ENCODE peak calls at places on chromosomes 1 and 21, in seven cellular contexts. One of them, this sample, is unnamed.

GRCh38 chr1:15620155-15620545 is 2.9 kb downstream of the DDI2 start:
- DNase-seq in GM23248: peak
- DNase-seq in activated naive CD8-positive, alpha-beta T cell treated with anti-CD3 and anti-CD28 coated beads, Interleukin-2, amount 50 U/mL, for 16 hours: no peak
- DNase-seq in EH: peak
- DNase-seq in RWPE1: peak
- DNase-seq in right lobe of liver: no peak
- DNase-seq in tibial artery: no peak
- DNase-seq in this sample: peak

GRCh38 chr21:46151989-46152938 is 3.1 kb downstream of the FTCD start:
- DNase-seq in GM23248: no peak
- DNase-seq in activated naive CD8-positive, alpha-beta T cell treated with anti-CD3 and anti-CD28 coated beads, Interleukin-2, amount 50 U/mL, for 16 hours: no peak
- DNase-seq in EH: no peak
- DNase-seq in RWPE1: no peak
- DNase-seq in right lobe of liver: peak
- DNase-seq in tibial artery: no peak
- DNase-seq in this sample: no peak

GRCh38 chr21:41506526-41507520 is 1.1 kb downstream of the TMPRSS2 start:
- DNase-seq in GM23248: peak
- DNase-seq in activated naive CD8-positive, alpha-beta T cell treated with anti-CD3 and anti-CD28 coated beads, Interleukin-2, amount 50 U/mL, for 16 hours: no peak
- DNase-seq in EH: no peak
- DNase-seq in RWPE1: no peak
- DNase-seq in right lobe of liver: peak
- DNase-seq in tibial artery: no peak
- DNase-seq in this sample: no peak

GRCh38 chr21:35252831-35253230 is 203.7 kb upstream of the RUNX1 start:
- DNase-seq in GM23248: peak
- DNase-seq in activated naive CD8-positive, alpha-beta T cell treated with anti-CD3 and anti-CD28 coated beads, Interleukin-2, amount 50 U/mL, for 16 hours: no peak
- DNase-seq in EH: peak
- DNase-seq in RWPE1: no peak
- DNase-seq in right lobe of liver: no peak
- DNase-seq in tibial artery: no peak
- DNase-seq in this sample: no peak

GRCh38 chr1:149962039-149962647 is 25.5 kb upstream of the MTMR11 start:
- DNase-seq in GM23248: peak
- DNase-seq in activated naive CD8-positive, alpha-beta T cell treated with anti-CD3 and anti-CD28 coated beads, Interleukin-2, amount 50 U/mL, for 16 hours: no peak
- DNase-seq in EH: peak
- DNase-seq in RWPE1: peak
- DNase-seq in right lobe of liver: no peak
- DNase-seq in tibial artery: no peak
- DNase-seq in this sample: peak

GRCh38 chr1:175824079-175824478 is 80.7 kb upstream of the TNR start:
- DNase-seq in GM23248: no peak
- DNase-seq in activated naive CD8-positive, alpha-beta T cell treated with anti-CD3 and anti-CD28 coated beads, Interleukin-2, amount 50 U/mL, for 16 hours: no peak
- DNase-seq in EH: no peak
- DNase-seq in RWPE1: no peak
- DNase-seq in right lobe of liver: no peak
- DNase-seq in tibial artery: no peak
- DNase-seq in this sample: peak

GRCh38 chr1:214584805-214585766 is 17.9 kb upstream of the CENPF start:
- DNase-seq in GM23248: peak
- DNase-seq in activated naive CD8-positive, alpha-beta T cell treated with anti-CD3 and anti-CD28 coated beads, Interleukin-2, amount 50 U/mL, for 16 hours: no peak
- DNase-seq in EH: peak
- DNase-seq in RWPE1: peak
- DNase-seq in right lobe of liver: no peak
- DNase-seq in tibial artery: no peak
- DNase-seq in this sample: peak

GRCh38 chr1:222889445-222889844 is 74.6 kb downstream of the DISP1 start:
- DNase-seq in GM23248: peak
- DNase-seq in activated naive CD8-positive, alpha-beta T cell treated with anti-CD3 and anti-CD28 coated beads, Interleukin-2, amount 50 U/mL, for 16 hours: no peak
- DNase-seq in EH: peak
- DNase-seq in RWPE1: no peak
- DNase-seq in right lobe of liver: no peak
- DNase-seq in tibial artery: no peak
- DNase-seq in this sample: no peak

GRCh38 chr1:2073382-2074230 is 23.4 kb downstream of the PRKCZ start:
- DNase-seq in GM23248: peak
- DNase-seq in activated naive CD8-positive, alpha-beta T cell treated with anti-CD3 and anti-CD28 coated beads, Interleukin-2, amount 50 U/mL, for 16 hours: no peak
- DNase-seq in EH: peak
- DNase-seq in RWPE1: no peak
- DNase-seq in right lobe of liver: no peak
- DNase-seq in tibial artery: no peak
- DNase-seq in this sample: no peak

GRCh38 chr1:171742577-171742922 is 685 bp upstream of the VAMP4 start:
- DNase-seq in GM23248: peak
- DNase-seq in activated naive CD8-positive, alpha-beta T cell treated with anti-CD3 and anti-CD28 coated beads, Interleukin-2, amount 50 U/mL, for 16 hours: no peak
- DNase-seq in EH: peak
- DNase-seq in RWPE1: peak
- DNase-seq in right lobe of liver: no peak
- DNase-seq in tibial artery: peak
- DNase-seq in this sample: peak

This sample was measured in ACHN.